ENCODE peak calls at places on chromosome 4, in seven cellular contexts. C is right atrium auricular region; Y is left ventricle myocardium inferior; S is SJSA1; E is suprapubic skin; K is testis; A is CD8-positive, alpha-beta T cell. O is an unnamed sample. For H3K9me3 and H3K36me3, the result is how much of the 10 kb centered on the place peaks cover.

GRCh38 chr4:2634014-2634413 is 97.6 kb downstream of the FAM193A start:
- DNase-seq in C (no peak), Y (no peak), S (no peak), E (peak), K (peak), A (no peak), O (peak)

GRCh38 chr4:169619518-169619957 is 840 bp upstream of the CLCN3 start:
- DNase-seq in C (no peak), Y (no peak), S (peak), E (no peak), K (peak), A (peak), O (no peak)

GRCh38 chr4:176492648-176493302 is 173.0 kb downstream of the SPCS3 start:
- DNase-seq in C (no peak), Y (no peak), S (peak), E (no peak), K (no peak), A (no peak), O (no peak)

GRCh38 chr4:58749206-58749605 is 1639.0 kb upstream of the IGFBP7 start:
- DNase-seq in C (no peak), Y (no peak), S (no peak), E (no peak), K (no peak), A (no peak), O (no peak)

GRCh38 chr4:181194096-181194495 is 1049.1 kb upstream of the TENM3 start:
- DNase-seq in C (no peak), Y (no peak), S (peak), E (no peak), K (no peak), A (no peak), O (no peak)

GRCh38 chr4:38313175-38313574 is 350.8 kb upstream of the KLF3 start:
- DNase-seq in C (no peak), Y (no peak), S (no peak), E (no peak), K (no peak), A (no peak), O (no peak)

GRCh38 chr4:91840359-91840758 is 463.4 kb upstream of the GRID2 start:
- DNase-seq in C (no peak), Y (no peak), S (no peak), E (no peak), K (no peak), A (no peak), O (no peak)

GRCh38 chr4:22504931-22505330 is 10.9 kb downstream of the ADGRA3 start:
- DNase-seq in C (no peak), Y (no peak), S (no peak), E (no peak), K (no peak), A (no peak), O (no peak)

GRCh38 chr4:31041385-31041784 is 321.2 kb downstream of the PCDH7 start:
- DNase-seq in C (no peak), Y (no peak), S (no peak), E (no peak), K (no peak), A (no peak), O (no peak)

GRCh38 chr4:41967392-41967791 is 14.2 kb upstream of the DCAF4L1 start:
- DNase-seq in C (no peak), Y (no peak), S (no peak), E (no peak), K (no peak), A (no peak), O (no peak)

GRCh38 chr4:72629540-72629939 is 60.5 kb upstream of the ADAMTS3 start:
- DNase-seq in C (no peak), Y (no peak), S (no peak), E (no peak), K (no peak), A (no peak), O (no peak)

GRCh38 chr4:73223258-73223651 is 35.3 kb downstream of the ANKRD17 start:
- DNase-seq in C (no peak), Y (no peak), S (no peak), E (no peak), K (no peak), A (no peak), O (no peak)

GRCh38 chr4:183422962-183423653 is 21.3 kb upstream of the CDKN2AIP start:
- DNase-seq in C (no peak), Y (no peak), S (peak), E (no peak), K (no peak), A (no peak), O (no peak)

GRCh38 chr4:52660643-52661042 is 1.5 kb upstream of the USP46 start:
- DNase-seq in C (no peak), Y (no peak), S (no peak), E (no peak), K (no peak), A (no peak), O (no peak)

GRCh38 chr4:173526034-173526482 is 4.0 kb downstream of the HAND2 start:
- DNase-seq in C (no peak), Y (no peak), S (no peak), E (no peak), K (no peak), A (no peak), O (no peak)
- H3K9me3 ChIP-seq in C (under half), Y (under half), S (under half), E (under half), K (under half), A (under half), O (under half)

GRCh38 chr4:140031706-140032105 is 122.3 kb downstream of the MAML3 start:
- DNase-seq in C (no peak), Y (no peak), S (no peak), E (no peak), K (no peak), A (no peak), O (no peak)
- H3K27ac ChIP-seq in C (no peak), Y (no peak), S (no peak), E (no peak), K (no peak), A (no peak), O (no peak)

GRCh38 chr4:1321946-1322650 is 24.9 kb upstream of the UVSSA start:
- DNase-seq in C (no peak), Y (no peak), S (no peak), E (no peak), K (no peak), A (no peak), O (no peak)
- H3K36me3 ChIP-seq in C (half or more), Y (half or more), S (under half), E (half or more), K (under half), A (under half), O (half or more)

GRCh38 chr4:131061734-131062133 is 1965.8 kb downstream of the C4orf33 start:
- DNase-seq in C (no peak), Y (no peak), S (no peak), E (no peak), K (no peak), A (no peak), O (no peak)
- H3K9me3 ChIP-seq in C (under half), Y (half or more), S (under half), E (under half), K (under half), A (under half), O (under half)

GRCh38 chr4:56723201-56723605 is 42.1 kb upstream of the HOPX start:
- DNase-seq in C (no peak), Y (no peak), S (no peak), E (no peak), K (no peak), A (no peak), O (no peak)
- H3K27ac ChIP-seq in C (no peak), Y (no peak), S (no peak), E (no peak), K (no peak), A (no peak), O (no peak)